ENCODE peak calls at places on chromosomes 12 and 14, in four cellular contexts. L, U, N and G are unnamed samples.

GRCh38 chr12:32201996-32202395 is 95.3 kb downstream of the BICD1 start:
- DNase-seq in L (no peak), U (no peak), N (no peak), G (no peak)

GRCh38 chr12:25130741-25131188 is 64.2 kb downstream of the DNAI7 start:
- DNase-seq in L (peak; percentile 67), U (peak; percentile 21), N (peak; percentile 15), G (peak; percentile 31)

GRCh38 chr14:55583942-55584468 is 4.0 kb downstream of the KTN1 start:
- DNase-seq in L (peak; percentile 37), U (no peak), N (no peak), G (peak; percentile 27)

GRCh38 chr12:95738024-95738611 is 52.4 kb downstream of the NTN4 start:
- DNase-seq in L (no peak), U (no peak), N (no peak), G (peak; percentile 84)

GRCh38 chr14:62592877-62593276 is 452.4 kb downstream of the KCNH5 start:
- DNase-seq in L (peak; percentile 39), U (no peak), N (no peak), G (no peak)

GRCh38 chr14:78997811-78998210 is 827.6 kb downstream of the NRXN3 start:
- DNase-seq in L (peak; percentile 71), U (no peak), N (no peak), G (no peak)

GRCh38 chr14:77181603-77182437 is at the start of gene TMEM63C:
- DNase-seq in L (no peak), U (peak; percentile 78), N (peak; percentile 30), G (peak; percentile 29)

GRCh38 chr14:92401561-92401960 is 78.6 kb downstream of the SLC24A4 start:
- DNase-seq in L (no peak), U (no peak), N (no peak), G (no peak)

GRCh38 chr12:109822951-109823411 is 10.2 kb downstream of the TRPV4 start:
- DNase-seq in L (no peak), U (no peak), N (no peak), G (peak; percentile 73)

GRCh38 chr14:94290197-94290596 is 2.9 kb downstream of the SERPINA10 start:
- DNase-seq in L (no peak), U (no peak), N (no peak), G (no peak)

GRCh38 chr12:131621701-131622421 is 89.0 kb upstream of the SFSWAP start:
- DNase-seq in L (no peak), U (no peak), N (no peak), G (no peak)

GRCh38 chr12:72201457-72201856 is 70.7 kb upstream of the TRHDE start:
- DNase-seq in L (no peak), U (no peak), N (no peak), G (no peak)

GRCh38 chr12:1796515-1797010 is 23.8 kb upstream of the LRTM2 start:
- DNase-seq in L (no peak), U (no peak), N (no peak), G (no peak)

GRCh38 chr12:1798734-1799067 is 21.7 kb upstream of the LRTM2 start:
- DNase-seq in L (no peak), U (no peak), N (no peak), G (no peak)

GRCh38 chr12:1797991-1798733 is 22.2 kb upstream of the LRTM2 start:
- DNase-seq in L (no peak), U (no peak), N (no peak), G (no peak)

GRCh38 chr12:1795785-1796514 is 24.4 kb upstream of the LRTM2 start:
- DNase-seq in L (peak; percentile 81), U (peak; percentile 85), N (peak; percentile 91), G (peak; percentile 56)

DNA sequence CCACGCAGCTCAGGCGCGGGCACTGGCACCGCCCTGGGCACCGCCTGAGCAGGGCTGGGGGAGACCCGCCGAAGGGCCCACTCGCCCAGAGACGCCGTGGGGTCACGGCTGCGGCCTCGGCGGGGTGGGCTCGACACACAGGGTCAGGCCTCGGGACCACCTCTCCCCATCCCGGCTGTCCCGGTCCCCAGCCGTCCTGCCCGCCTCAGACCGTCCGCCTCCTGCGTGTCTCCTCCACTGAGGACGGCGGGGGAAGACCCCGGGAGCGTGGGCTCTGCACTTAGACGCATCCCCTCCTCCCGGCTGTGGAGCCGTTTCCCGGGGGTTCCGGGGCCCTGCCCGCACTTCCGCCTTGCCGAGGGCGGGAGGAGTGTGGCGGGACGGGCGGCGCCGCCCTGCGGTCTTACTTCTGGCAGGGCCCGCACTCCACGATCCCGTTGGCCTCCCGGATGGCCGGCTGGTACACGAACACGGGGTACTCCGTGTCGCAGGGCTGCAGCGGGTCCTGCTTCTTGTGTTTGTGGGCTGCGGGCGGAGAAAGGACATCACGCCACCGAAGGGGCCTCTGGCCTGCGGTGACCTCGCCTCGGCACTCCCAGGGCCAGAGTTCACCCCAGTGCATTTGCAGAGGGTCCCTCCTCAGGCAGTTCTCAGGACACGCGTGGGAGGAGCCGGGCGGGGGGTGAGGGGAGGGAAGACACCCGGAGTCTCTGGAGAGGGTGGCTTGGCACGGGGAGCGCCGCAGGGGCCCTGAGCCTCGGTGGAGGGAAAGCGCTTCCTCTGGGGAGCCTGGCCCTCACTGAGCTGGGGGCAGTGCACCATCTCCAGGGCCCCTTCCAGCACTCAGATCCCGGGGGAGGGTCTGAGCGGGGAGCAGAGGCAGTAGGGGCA is 23.1 kb upstream of the LRTM2 start:
- DNase-seq in L (no peak), U (no peak), N (no peak), G (no peak)
- TF ChIP-seq MAZ in L (no peak), U (no peak), N (no peak), G (no peak)

GRCh38 chr12:114412825-114413749 is 7.1 kb upstream of the TBX5 start:
- DNase-seq in L (peak; percentile 28), U (no peak), N (no peak), G (no peak)
- TF ChIP-seq MAZ in L (no peak), U (no peak), N (no peak), G (no peak)

GRCh38 chr12:80032967-80033366 is 66.4 kb upstream of the OTOGL start:
- DNase-seq in L (peak; percentile 12), U (no peak), N (no peak), G (no peak)

GRCh38 chr12:80031229-80031628 is 68.1 kb upstream of the OTOGL start:
- DNase-seq in L (no peak), U (no peak), N (no peak), G (no peak)

GRCh38 chr12:80038062-80038560 is 61.2 kb upstream of the OTOGL start:
- DNase-seq in L (peak; percentile 16), U (no peak), N (no peak), G (no peak)

GRCh38 chr12:80033457-80033856 is 65.9 kb upstream of the OTOGL start:
- DNase-seq in L (peak; percentile 89), U (no peak), N (no peak), G (no peak)
- TF ChIP-seq MAZ in L (no peak), U (no peak), N (no peak), G (no peak)

GRCh38 chr12:106584104-106585064 is 1.6 kb downstream of the RFX4 start:
- DNase-seq in L (no peak), U (peak; percentile 15), N (no peak), G (no peak)

GRCh38 chr12:106586803-106587684 is 4.2 kb downstream of the RFX4 start:
- DNase-seq in L (no peak), U (no peak), N (no peak), G (no peak)

GRCh38 chr12:106585237-106585834 is 2.5 kb downstream of the RFX4 start:
- DNase-seq in L (no peak), U (no peak), N (no peak), G (no peak)

GRCh38 chr12:106586535-106586802 is 3.7 kb downstream of the RFX4 start:
- DNase-seq in L (no peak), U (no peak), N (no peak), G (no peak)

DNA sequence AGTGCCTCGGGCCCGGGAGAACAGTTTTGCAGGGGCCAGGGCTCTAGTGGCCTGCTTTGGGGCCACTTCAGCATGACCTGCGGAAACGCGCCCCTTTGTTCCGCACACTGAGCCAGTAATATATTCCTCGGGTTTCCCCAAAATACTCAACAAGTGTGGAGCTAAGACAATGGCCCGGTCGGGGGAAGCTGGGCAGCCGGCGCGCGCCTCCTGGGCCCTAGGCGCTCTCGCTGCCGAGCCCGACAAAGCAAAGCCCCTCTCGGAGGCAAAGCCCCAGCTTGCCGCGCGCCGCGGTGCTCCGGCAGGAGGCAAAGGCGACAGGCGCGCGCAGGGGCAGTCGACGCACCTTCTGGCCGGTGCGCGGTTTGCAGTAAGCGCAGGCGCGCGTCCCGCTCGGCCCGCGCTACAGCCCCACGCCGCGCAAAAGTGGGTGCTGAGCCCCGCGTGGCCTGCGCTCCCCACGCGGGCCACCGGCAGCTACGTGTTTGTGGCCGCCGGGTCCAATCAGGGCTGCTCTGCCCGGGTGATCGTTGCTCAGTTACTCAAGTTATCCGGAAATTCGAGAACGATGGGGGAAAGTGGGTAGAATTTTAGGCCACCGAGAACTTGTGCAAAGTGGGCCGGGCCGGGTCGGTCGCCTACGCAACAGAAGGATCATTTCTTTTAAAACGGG is 3.2 kb downstream of the RFX4 start:
- DNase-seq in L (no peak), U (no peak), N (no peak), G (no peak)
- TF ChIP-seq MAZ in L (no peak), U (no peak), N (no peak), G (no peak)

GRCh38 chr14:26174395-26174794 is 423.4 kb downstream of the NOVA1 start:
- DNase-seq in L (no peak), U (no peak), N (no peak), G (no peak)

GRCh38 chr14:26173581-26173980 is 424.3 kb downstream of the NOVA1 start:
- DNase-seq in L (no peak), U (no peak), N (no peak), G (no peak)

GRCh38 chr14:26180221-26180620 is 417.6 kb downstream of the NOVA1 start:
- DNase-seq in L (no peak), U (no peak), N (no peak), G (no peak)

GRCh38 chr14:26170885-26171284 is 426.9 kb downstream of the NOVA1 start:
- DNase-seq in L (no peak), U (no peak), N (no peak), G (no peak)

GRCh38 chr14:26175659-26176058 is 422.2 kb downstream of the NOVA1 start:
- DNase-seq in L (no peak), U (no peak), N (no peak), G (no peak)
- TF ChIP-seq MAZ in L (no peak), U (no peak), N (no peak), G (no peak)

DNA sequence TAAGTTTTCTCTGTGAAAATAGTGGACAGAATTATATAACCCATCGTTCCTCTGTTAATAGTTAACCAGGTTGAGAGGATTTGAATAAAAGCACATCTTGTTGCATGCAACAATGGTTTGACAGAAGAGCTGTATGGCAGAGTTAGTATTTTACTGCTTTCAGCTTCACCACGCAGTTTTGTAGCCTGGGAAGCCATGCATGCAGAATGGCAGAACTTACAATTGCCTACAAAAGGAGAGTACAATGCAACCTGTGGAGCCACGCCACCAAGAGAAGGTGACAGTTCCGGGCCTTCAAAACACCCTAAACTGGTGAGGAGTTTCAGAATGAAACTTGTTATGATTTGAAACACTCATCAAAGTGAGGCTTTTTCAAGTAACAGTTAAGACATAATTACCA is 158.9 kb downstream of the EGLN3 start:
- DNase-seq in L (no peak), U (no peak), N (no peak), G (no peak)
- TF ChIP-seq MAZ in L (no peak), U (no peak), N (no peak), G (no peak)

GRCh38 chr12:46049665-46050064 is 59.3 kb upstream of the SCAF11 start:
- DNase-seq in L (no peak), U (no peak), N (no peak), G (no peak)
- TF ChIP-seq MAZ in L (no peak), U (no peak), N (no peak), G (no peak)